ENCODE peak calls at places on chromosome 22, in ten cellular contexts. R, N, Y, F, X, O, C, G, D and H are unnamed samples.

GRCh38 chr22:23556026-23556620 is 24.0 kb downstream of the IGLL1 start:
- DNase-seq in R (no peak), N (no peak), Y (no peak), F (no peak), X (no peak), O (no peak), C (no peak), G (no peak), D (no peak), H (no peak)

GRCh38 chr22:21105294-21105693 is 59.5 kb downstream of the LRRC74B start:
- DNase-seq in R (no peak), N (no peak), Y (no peak), F (no peak), X (no peak), O (no peak), C (no peak), G (no peak), D (no peak), H (no peak)

GRCh38 chr22:40499187-40499753 is 128.9 kb downstream of the SGSM3 start:
- DNase-seq in R (peak; percentile 33), N (peak; percentile 86), Y (peak; percentile 68), F (no peak), X (no peak), O (no peak), C (no peak), G (no peak), D (peak; percentile 37), H (no peak)

GRCh38 chr22:23197836-23198235 is 17.5 kb downstream of the BCR start:
- DNase-seq in R (peak; percentile 83), N (no peak), Y (no peak), F (no peak), X (no peak), O (no peak), C (no peak), G (no peak), D (no peak), H (no peak)

GRCh38 chr22:44154431-44154942 is 26.2 kb upstream of the PARVG start:
- DNase-seq in R (no peak), N (no peak), Y (no peak), F (no peak), X (no peak), O (no peak), C (no peak), G (no peak), D (no peak), H (no peak)

GRCh38 chr22:38834215-38834953 is 9.4 kb downstream of the NPTXR start:
- DNase-seq in R (no peak), N (no peak), Y (no peak), F (no peak), X (no peak), O (no peak), C (no peak), G (no peak), D (no peak), H (no peak)

GRCh38 chr22:17436981-17437410 is 67.7 kb downstream of the CECR2 start:
- DNase-seq in R (no peak), N (no peak), Y (no peak), F (no peak), X (no peak), O (no peak), C (no peak), G (peak; percentile 78), D (no peak), H (no peak)

GRCh38 chr22:46007848-46008261 is 30.9 kb upstream of the WNT7B start:
- DNase-seq in R (no peak), N (peak; percentile 73), Y (peak; percentile 75), F (peak; percentile 82), X (no peak), O (no peak), C (no peak), G (no peak), D (peak; percentile 39), H (peak; percentile 58)

GRCh38 chr22:20198527-20199319 is 47.9 kb upstream of the CCDC188 start:
- DNase-seq in R (no peak), N (no peak), Y (no peak), F (no peak), X (no peak), O (no peak), C (no peak), G (no peak), D (no peak), H (no peak)

GRCh38 chr22:49788492-49788891 is 39.2 kb downstream of the BRD1 start:
- DNase-seq in R (no peak), N (no peak), Y (peak; percentile 51), F (no peak), X (no peak), O (peak; percentile 46), C (no peak), G (no peak), D (peak; percentile 44), H (peak; percentile 56)

GRCh38 chr22:28909375-28909774 is 26.0 kb downstream of the ZNRF3 start:
- DNase-seq in R (peak; percentile 22), N (no peak), Y (no peak), F (no peak), X (peak; percentile 77), O (no peak), C (no peak), G (no peak), D (no peak), H (no peak)

GRCh38 chr22:45101828-45102227 is 61.9 kb upstream of the NUP50 start:
- DNase-seq in R (peak; percentile 33), N (no peak), Y (peak; percentile 54), F (no peak), X (peak; percentile 26), O (peak; percentile 57), C (peak; percentile 24), G (peak; percentile 46), D (peak; percentile 53), H (peak; percentile 53)

GRCh38 chr22:37234736-37235711 is 9.0 kb downstream of the RAC2 start:
- DNase-seq in R (no peak), N (no peak), Y (no peak), F (no peak), X (no peak), O (no peak), C (no peak), G (no peak), D (no peak), H (peak; percentile 10)

GRCh38 chr22:36423461-36424404 is 36.0 kb upstream of the MYH9 start:
- DNase-seq in R (peak; percentile 41), N (no peak), Y (no peak), F (no peak), X (no peak), O (no peak), C (no peak), G (no peak), D (no peak), H (no peak)

GRCh38 chr22:43526117-43526655 is 114.4 kb downstream of the MPPED1 start:
- DNase-seq in R (no peak), N (no peak), Y (no peak), F (no peak), X (no peak), O (no peak), C (no peak), G (no peak), D (no peak), H (no peak)

GRCh38 chr22:48953830-48954229 is 873.8 kb downstream of the BRD1 start:
- DNase-seq in R (no peak), N (no peak), Y (no peak), F (no peak), X (no peak), O (peak; percentile 2), C (no peak), G (no peak), D (peak; percentile 14), H (no peak)

GRCh38 chr22:21446827-21447690 is 20.1 kb upstream of the TMEM191C start:
- DNase-seq in R (no peak), N (no peak), Y (peak; percentile 1), F (no peak), X (no peak), O (no peak), C (no peak), G (no peak), D (peak; percentile 16), H (no peak)

GRCh38 chr22:38423512-38424503 is 31.2 kb downstream of the KCNJ4 start:
- DNase-seq in R (no peak), N (no peak), Y (peak; percentile 36), F (peak; percentile 70), X (no peak), O (peak; percentile 47), C (no peak), G (no peak), D (no peak), H (peak; percentile 43)

GRCh38 chr22:37676691-37677627 is 1.5 kb downstream of the LGALS1 start:
- DNase-seq in R (peak; percentile 69), N (peak; percentile 96), Y (peak; percentile 89), F (peak; percentile 79), X (peak; percentile 89), O (peak; percentile 94), C (peak; percentile 52), G (peak; percentile 31), D (peak; percentile 85), H (peak; percentile 93)

GRCh38 chr22:29031236-29031982 is 30.2 kb downstream of the C22orf31 start:
- DNase-seq in R (peak; percentile 55), N (peak; percentile 87), Y (peak; percentile 82), F (no peak), X (no peak), O (peak; percentile 58), C (no peak), G (no peak), D (peak; percentile 44), H (peak; percentile 40)